ENCODE peak calls at places on chromosomes 4 and X, in nine cellular contexts. W, H, J, Y, S, A, G, L and Z are unnamed samples.

GRCh38 chr4:105666693-105667092 is 41.8 kb downstream of the INTS12 start:
- DNase-seq in S (no peak), G (peak), J (peak), Y (no peak), H (no peak), L (peak), A (peak), W (peak), Z (peak)

GRCh38 chrX:46561931-46562721 is 11.4 kb upstream of the CHST7 start:
- DNase-seq in J (peak), H (no peak), W (no peak), A (no peak), S (no peak), Y (no peak), G (no peak), L (no peak), Z (peak)

GRCh38 chr4:67343162-67343561 is 202.1 kb downstream of the CENPC start:
- DNase-seq in J (no peak), L (no peak), Y (no peak), G (no peak), A (no peak), W (no peak), H (no peak), S (no peak), Z (no peak)

GRCh38 chr4:46894841-46895240 is 14.2 kb downstream of the COX7B2 start:
- DNase-seq in A (no peak), H (no peak), L (no peak), W (no peak), S (no peak), Y (no peak), J (no peak), G (no peak), Z (no peak)

GRCh38 chr4:107709916-107710315 is 10.1 kb downstream of the PAPSS1 start:
- DNase-seq in H (no peak), G (no peak), J (no peak), Y (no peak), A (peak), S (no peak), W (peak), L (no peak), Z (no peak)

GRCh38 chr4:117227925-117228324 is 142.5 kb upstream of the TRAM1L1 start:
- DNase-seq in G (no peak), A (peak), W (no peak), L (no peak), S (no peak), H (no peak), J (no peak), Y (no peak), Z (no peak)

GRCh38 chr4:43903456-43903855 is 545.2 kb downstream of the KCTD8 start:
- DNase-seq in J (no peak), Y (no peak), S (no peak), W (no peak), A (no peak), G (no peak), H (no peak), L (no peak), Z (no peak)

GRCh38 chr4:139709660-139710059 is 44.0 kb downstream of the MGST2 start:
- DNase-seq in Y (no peak), G (no peak), W (no peak), L (no peak), J (no peak), S (no peak), H (no peak), A (no peak), Z (no peak)

GRCh38 chr4:183342541-183343533 is 20.6 kb upstream of the CLDN24 start:
- DNase-seq in J (no peak), G (no peak), L (peak), Y (peak), W (no peak), A (no peak), S (no peak), H (no peak), Z (no peak)

GRCh38 chr4:86184216-86184915 is 175.5 kb downstream of the MAPK10 start:
- DNase-seq in A (no peak), Y (no peak), J (no peak), L (peak), G (no peak), W (peak), S (no peak), H (no peak), Z (no peak)

GRCh38 chr4:38131371-38132139 is 171.4 kb downstream of the PTTG2 start:
- DNase-seq in G (no peak), S (no peak), W (peak), Y (no peak), A (peak), J (peak), L (no peak), H (no peak), Z (peak)

DNA sequence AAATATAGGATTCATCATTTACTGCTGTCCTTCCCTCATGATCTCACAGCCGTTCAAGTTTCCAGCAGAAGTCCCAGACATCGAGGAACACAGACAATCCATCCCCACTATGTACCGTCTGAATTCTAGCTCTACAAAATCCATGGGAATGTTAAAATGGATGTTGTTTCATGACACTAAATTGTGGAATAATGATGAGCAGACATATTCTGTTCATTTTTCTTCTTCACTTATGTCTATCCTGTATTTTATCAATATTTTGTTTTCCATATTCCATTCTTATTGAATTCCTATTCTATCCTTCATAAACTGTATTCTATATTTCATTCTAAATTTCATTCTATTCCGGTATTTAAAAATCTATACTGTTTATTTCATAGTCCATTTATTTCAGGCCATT is 71.8 kb downstream of the NUDT10 start:
- DNase-seq in Y (no peak), S (no peak), G (no peak), J (no peak), H (no peak), W (no peak), A (no peak), L (no peak), Z (no peak)
- TF ChIP-seq CTCF in Y (no peak), S (no peak), G (no peak), J (no peak), H (no peak), W (no peak), A (no peak), L (no peak), Z (no peak)

DNA sequence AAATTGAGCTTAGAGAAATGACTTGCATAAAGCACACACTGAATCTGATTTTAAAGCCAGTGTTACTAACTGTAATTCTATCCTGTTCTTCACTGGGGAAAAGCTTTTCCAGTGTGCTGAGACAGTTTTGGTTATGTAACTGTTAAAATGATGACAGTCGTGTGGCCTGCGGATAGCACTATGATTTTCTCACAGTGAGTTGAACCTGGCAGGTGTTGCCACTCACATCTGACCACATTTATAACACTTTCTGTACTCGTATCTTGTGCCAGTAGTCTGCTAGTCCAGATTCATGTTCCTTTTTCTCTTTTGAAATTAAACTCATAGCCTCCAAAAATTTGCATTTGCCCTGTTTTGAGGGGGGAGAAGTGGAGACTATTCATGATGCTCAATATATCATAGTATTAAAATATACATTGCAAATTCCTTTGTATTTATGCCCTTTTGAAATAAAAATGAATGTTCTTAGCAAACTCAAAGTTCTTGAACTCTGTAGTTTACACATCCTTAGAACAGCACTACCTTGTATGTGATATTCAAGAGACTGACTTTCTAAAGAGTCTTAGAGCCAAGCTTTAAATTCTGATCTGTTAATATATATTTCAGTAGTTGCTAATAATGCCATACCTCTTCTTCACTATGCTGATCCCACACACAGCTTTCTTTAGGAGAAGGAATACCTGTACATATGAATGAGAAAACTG is 132.3 kb downstream of the PDLIM5 start:
- DNase-seq in G (no peak), H (no peak), S (no peak), J (no peak), W (no peak), Y (no peak), A (no peak), L (no peak), Z (no peak)
- TF ChIP-seq CTCF in G (no peak), H (no peak), S (no peak), J (no peak), W (no peak), Y (no peak), A (no peak), L (no peak), Z (no peak)

DNA sequence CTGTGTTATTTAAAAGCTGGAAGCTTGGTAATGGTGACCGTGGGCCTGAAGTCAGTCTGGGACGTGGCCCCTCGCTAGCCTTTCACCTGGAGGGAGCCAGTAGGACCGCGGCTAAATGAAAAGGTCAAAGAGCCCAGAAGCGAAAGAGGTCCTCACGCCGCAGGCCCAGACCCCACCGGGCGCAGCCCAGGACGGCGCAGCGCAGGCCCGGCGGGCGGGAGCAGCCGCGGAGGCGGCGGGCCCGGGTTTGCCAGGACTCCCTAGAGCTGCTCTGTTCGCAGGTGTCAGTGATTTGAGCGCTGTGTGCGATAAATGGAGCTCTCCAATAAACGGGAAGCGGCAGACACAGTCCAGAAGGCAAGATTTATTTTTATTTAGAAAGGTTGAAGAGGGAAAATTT is 56.2 kb upstream of the STIM2 start:
- DNase-seq in J (no peak), Y (no peak), G (no peak), S (no peak), H (no peak), W (no peak), A (no peak), L (no peak), Z (no peak)
- TF ChIP-seq CTCF in J (no peak), Y (no peak), G (no peak), S (no peak), H (no peak), W (no peak), A (no peak), L (no peak), Z (no peak)

DNA sequence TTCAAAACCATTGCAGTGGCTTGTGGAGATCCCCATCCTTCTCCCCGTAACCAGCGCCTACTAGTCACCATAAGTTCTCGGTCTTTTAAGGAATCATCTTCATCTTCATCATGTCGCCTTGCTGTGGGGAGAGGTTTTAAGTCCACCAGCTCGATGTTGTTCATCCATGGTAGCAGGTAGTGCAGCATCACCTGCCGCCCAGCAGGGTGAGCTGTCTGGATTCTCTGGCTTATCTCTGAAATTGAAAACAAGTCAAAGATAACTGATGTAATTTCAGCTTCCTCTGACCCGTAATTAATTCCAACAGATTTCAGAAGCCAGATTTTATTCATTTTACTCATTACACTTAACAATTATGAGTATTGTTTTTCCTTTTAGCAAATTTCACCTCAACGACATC is 67.4 kb downstream of the ZAR1 start:
- DNase-seq in G (peak), W (no peak), A (peak), S (no peak), J (no peak), Y (no peak), L (no peak), H (no peak), Z (no peak)
- TF ChIP-seq CTCF in G (peak), W (peak), A (peak), S (no peak), J (no peak), Y (no peak), L (peak), H (no peak), Z (no peak)

DNA sequence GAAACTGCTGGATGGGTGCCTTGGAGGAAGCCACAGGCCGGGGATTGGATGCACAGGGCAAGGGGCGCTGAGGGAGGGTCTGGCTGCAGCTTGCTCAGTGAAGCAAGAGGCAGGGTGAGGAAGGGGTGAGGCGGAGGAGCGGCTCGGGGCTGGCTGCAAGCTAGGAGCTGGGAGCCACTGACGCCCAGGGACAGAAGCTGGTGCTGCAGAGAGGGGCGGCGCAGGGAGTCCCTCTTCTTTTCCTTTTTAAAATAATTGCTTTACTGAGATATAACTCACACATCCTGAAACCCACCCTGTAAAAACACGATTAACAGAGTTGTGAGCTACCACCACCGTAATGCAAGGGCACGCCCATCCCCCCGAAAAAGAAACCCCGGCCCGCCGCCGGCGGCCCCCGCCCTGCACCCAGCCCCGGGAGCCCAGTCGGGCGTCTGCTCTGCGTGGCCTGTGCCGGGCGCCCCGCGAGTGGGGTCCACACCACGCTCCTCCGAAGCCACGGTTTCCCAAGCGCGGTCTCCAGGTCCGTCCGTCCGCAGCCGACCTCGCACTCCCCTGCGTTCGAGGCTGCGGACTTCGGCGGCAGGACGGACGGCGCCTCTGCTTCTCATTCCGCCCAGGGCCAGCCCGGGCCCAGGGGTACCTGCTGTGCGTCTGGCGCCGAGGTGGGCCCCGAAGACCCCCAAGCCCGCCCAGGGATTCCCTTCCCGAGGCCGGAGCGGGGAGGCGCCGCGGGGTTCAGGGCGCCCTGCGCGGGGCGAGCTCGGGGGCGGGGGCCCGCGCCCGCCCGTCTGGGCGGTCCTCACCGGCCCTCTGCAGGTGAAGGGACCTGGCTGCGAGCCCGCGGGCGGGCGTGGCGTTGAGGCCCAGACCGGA is 865 bp upstream of the UVSSA start:
- DNase-seq in Y (peak), S (no peak), H (peak), L (peak), G (peak), W (peak), J (peak), A (peak), Z (peak)
- TF ChIP-seq CTCF in Y (no peak), S (no peak), H (no peak), L (peak), G (peak), W (no peak), J (no peak), A (peak), Z (peak)